ENCODE peak calls at places on chromosomes 2 and 18, in six cellular contexts. J, R, E, D, H and U are unnamed samples. For H3K4me1 and H3K9me3, the result is how much of the 10 kb centered on the place peaks cover.

GRCh38 chr18:62596145-62597005 is 73.5 kb downstream of the ZCCHC2 start:
- DNase-seq in D (peak), J (no peak), R (peak), H (no peak), E (no peak), U (peak)

GRCh38 chr2:178385595-178386148 is 65.3 kb downstream of the PRKRA start:
- DNase-seq in J (no peak), H (no peak), D (no peak), E (no peak), R (no peak), U (no peak)

GRCh38 chr2:144325086-144325485 is 194.8 kb downstream of the ZEB2 start:
- DNase-seq in E (no peak), J (no peak), D (no peak), H (no peak), R (no peak), U (no peak)

GRCh38 chr2:152585830-152586484 is 131.3 kb downstream of the PRPF40A start:
- DNase-seq in R (no peak), H (no peak), D (peak), E (no peak), J (no peak), U (peak)

GRCh38 chr2:179239194-179239593 is 25.4 kb downstream of the SESTD1 start:
- DNase-seq in D (peak), E (no peak), J (no peak), R (no peak), H (no peak), U (no peak)

GRCh38 chr2:143140864-143141637 is 11.8 kb downstream of the ARHGAP15 start:
- DNase-seq in E (no peak), J (no peak), H (no peak), R (no peak), D (no peak), U (no peak)

GRCh38 chr2:212994976-212995375 is 156.4 kb downstream of the IKZF2 start:
- DNase-seq in E (no peak), H (no peak), J (no peak), R (no peak), D (no peak), U (no peak)

GRCh38 chr2:10039658-10040410 is 3.5 kb upstream of the KLF11 start:
- DNase-seq in E (peak), D (no peak), J (no peak), H (no peak), R (peak), U (no peak)

GRCh38 chr18:7921938-7922587 is 354.9 kb downstream of the PTPRM start:
- DNase-seq in E (no peak), R (no peak), J (no peak), H (no peak), D (peak), U (no peak)

GRCh38 chr2:57111531-57111930 is 927.7 kb downstream of the CCDC85A start:
- DNase-seq in H (no peak), R (no peak), D (no peak), J (no peak), E (no peak), U (no peak)

GRCh38 chr18:66558773-66559172 is 45.1 kb downstream of the CDH19 start:
- DNase-seq in D (no peak), J (no peak), R (no peak), E (no peak), H (no peak), U (no peak)

GRCh38 chr2:70767094-70767698 is 804 bp downstream of the ADD2 start:
- DNase-seq in D (peak), E (no peak), H (no peak), R (peak), J (peak), U (no peak)

GRCh38 chr2:174577967-174578589 is 19.5 kb downstream of the WIPF1 start:
- DNase-seq in J (no peak), E (no peak), H (no peak), R (no peak), D (peak), U (no peak)

DNA sequence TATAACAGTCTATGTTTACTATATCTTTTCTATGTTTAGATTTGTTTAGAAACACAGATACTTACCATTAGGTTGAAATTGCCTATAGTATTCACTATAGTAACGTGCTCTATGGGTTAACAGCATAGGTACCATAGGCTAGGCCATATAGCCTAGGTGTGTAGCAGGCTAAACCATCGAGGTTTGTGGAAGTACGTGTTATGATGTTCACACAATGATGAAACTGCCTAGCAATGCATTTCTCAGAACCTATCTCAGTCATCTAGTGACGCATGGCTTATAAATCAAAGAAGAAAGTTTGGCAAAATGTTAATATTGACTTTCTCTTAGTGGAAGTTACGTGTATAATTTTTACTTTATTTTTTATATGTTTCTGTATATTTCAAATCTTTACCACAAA is 466.2 kb upstream of the NRP2 start:
- DNase-seq in J (no peak), H (no peak), D (no peak), R (no peak), E (no peak), U (no peak)
- H3K27ac ChIP-seq in J (no peak), H (no peak), D (peak), R (no peak), E (no peak), U (no peak)

GRCh38 chr2:197500503-197501179 is 462 bp downstream of the HSPE1 start:
- DNase-seq in J (no peak), D (peak), R (no peak), E (no peak), H (no peak), U (no peak)
- H3K4me1 ChIP-seq in J (under half), D (under half), R (half or more), E (under half), H (under half), U (under half)

GRCh38 chr2:135815269-135815668 is 21.7 kb downstream of the LCT start:
- DNase-seq in R (no peak), E (no peak), H (no peak), D (no peak), J (no peak), U (no peak)

GRCh38 chr2:135817946-135818345 is 19.0 kb downstream of the LCT start:
- DNase-seq in J (no peak), H (no peak), R (no peak), E (no peak), D (no peak), U (no peak)

GRCh38 chr2:135817466-135817865 is 19.5 kb downstream of the LCT start:
- DNase-seq in R (no peak), J (no peak), H (no peak), E (no peak), D (no peak), U (no peak)

DNA sequence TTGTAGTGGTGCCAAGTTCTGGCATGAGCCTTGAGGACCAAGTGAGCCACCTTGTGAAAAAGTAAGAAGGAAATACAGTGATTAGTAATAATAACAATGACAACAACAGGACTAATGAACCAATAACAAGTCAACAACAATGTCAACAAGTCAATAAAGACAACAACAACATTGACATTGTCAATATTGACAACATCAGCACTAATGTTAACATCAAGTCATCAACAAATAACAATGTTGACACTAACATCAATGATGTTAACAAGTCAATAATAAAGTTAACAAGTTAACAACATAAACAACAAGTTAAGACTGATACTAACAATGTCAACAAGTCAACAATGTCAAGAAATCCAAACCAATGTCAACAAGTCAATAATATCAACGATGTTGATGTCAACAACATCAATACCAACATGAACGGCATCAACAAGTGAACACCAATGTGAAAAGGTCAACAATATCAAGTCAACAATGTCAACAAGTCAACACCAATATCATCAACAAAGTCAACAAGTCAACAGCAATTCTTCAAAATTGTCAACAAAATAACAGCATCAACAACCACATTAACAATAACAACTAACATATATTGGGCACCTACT is 24.0 kb downstream of the LCT start:
- DNase-seq in J (no peak), E (no peak), D (no peak), H (no peak), R (no peak), U (no peak)
- H3K9me3 ChIP-seq in J (under half), E (under half), D (under half), H (under half), R (under half), U (under half)

GRCh38 chr2:101012706-101013181 is 10.7 kb downstream of the RPL31 start:
- DNase-seq in J (no peak), R (no peak), D (peak), H (no peak), E (no peak), U (no peak)

GRCh38 chr2:101012054-101012705 is 10.1 kb downstream of the RPL31 start:
- DNase-seq in H (no peak), R (no peak), D (no peak), E (no peak), J (no peak), U (no peak)

GRCh38 chr2:101017371-101017770 is 15.3 kb downstream of the RPL31 start:
- DNase-seq in H (no peak), R (no peak), D (no peak), J (no peak), E (no peak), U (no peak)

GRCh38 chr2:101011152-101011551 is 9.1 kb downstream of the RPL31 start:
- DNase-seq in J (no peak), D (no peak), H (no peak), R (no peak), E (no peak), U (no peak)

GRCh38 chr2:101014264-101014857 is 12.3 kb downstream of the RPL31 start:
- DNase-seq in E (no peak), J (no peak), H (no peak), D (no peak), R (no peak), U (no peak)
- H3K27ac ChIP-seq in E (no peak), J (no peak), H (no peak), D (no peak), R (no peak), U (no peak)

DNA sequence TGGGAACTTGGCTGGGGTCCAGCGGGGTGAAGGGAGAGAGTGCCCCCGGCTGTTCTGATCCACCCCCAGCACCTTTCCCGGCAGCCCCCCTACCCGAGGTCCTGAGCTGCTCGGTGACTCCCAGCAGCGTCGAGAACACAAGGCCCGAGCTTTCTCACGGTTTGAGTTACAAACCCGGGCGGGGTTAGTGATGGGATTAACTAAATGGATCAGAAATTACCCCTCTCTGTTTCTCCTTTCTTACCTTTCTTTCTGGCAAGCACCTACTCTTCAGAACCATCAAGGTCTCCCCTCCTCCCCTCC is 139.4 kb upstream of the GPC1 start:
- DNase-seq in R (no peak), E (peak), H (no peak), D (no peak), J (no peak), U (no peak)
- H3K4me1 ChIP-seq in R (under half), E (under half), H (under half), D (under half), J (under half), U (under half)